ENCODE peak calls at places on chromosomes 1 and 21, in ten cellular contexts. One of them, this sample, is unnamed.

GRCh38 chr1:156726549-156727226 is 1.6 kb upstream of the METTL25B start:
- DNase-seq in left lung: no peak
- DNase-seq in adrenal gland: peak
- DNase-seq in brain microvascular endothelial cell: peak
- DNase-seq in foreskin keratinocyte: peak
- DNase-seq in transverse colon: peak
- DNase-seq in RWPE1: peak
- DNase-seq in NB4: peak
- DNase-seq in Peyer's patch: no peak
- DNase-seq in nephron progenitor cell: peak
- DNase-seq in this sample: no peak

GRCh38 chr21:29230541-29231275 is 68.0 kb upstream of the BACH1 start:
- DNase-seq in left lung: no peak
- DNase-seq in adrenal gland: no peak
- DNase-seq in brain microvascular endothelial cell: no peak
- DNase-seq in foreskin keratinocyte: peak
- DNase-seq in transverse colon: no peak
- DNase-seq in RWPE1: no peak
- DNase-seq in NB4: no peak
- DNase-seq in Peyer's patch: no peak
- DNase-seq in nephron progenitor cell: no peak
- DNase-seq in this sample: no peak

GRCh38 chr1:111615874-111616715 is 3.5 kb upstream of the RAP1A start:
- DNase-seq in left lung: no peak
- DNase-seq in adrenal gland: no peak
- DNase-seq in brain microvascular endothelial cell: no peak
- DNase-seq in foreskin keratinocyte: no peak
- DNase-seq in transverse colon: no peak
- DNase-seq in RWPE1: no peak
- DNase-seq in NB4: peak
- DNase-seq in Peyer's patch: no peak
- DNase-seq in nephron progenitor cell: no peak
- DNase-seq in this sample: peak

GRCh38 chr1:228274452-228275153 is 66.8 kb downstream of the OBSCN start:
- DNase-seq in left lung: no peak
- DNase-seq in adrenal gland: no peak
- DNase-seq in brain microvascular endothelial cell: no peak
- DNase-seq in foreskin keratinocyte: no peak
- DNase-seq in transverse colon: no peak
- DNase-seq in RWPE1: no peak
- DNase-seq in NB4: no peak
- DNase-seq in Peyer's patch: no peak
- DNase-seq in nephron progenitor cell: no peak
- DNase-seq in this sample: peak

GRCh38 chr1:36638268-36638667 is 155.6 kb upstream of the CSF3R start:
- DNase-seq in left lung: no peak
- DNase-seq in adrenal gland: no peak
- DNase-seq in brain microvascular endothelial cell: peak
- DNase-seq in foreskin keratinocyte: peak
- DNase-seq in transverse colon: no peak
- DNase-seq in RWPE1: no peak
- DNase-seq in NB4: no peak
- DNase-seq in Peyer's patch: no peak
- DNase-seq in nephron progenitor cell: no peak
- DNase-seq in this sample: no peak

GRCh38 chr1:39229504-39229903 is 25.0 kb downstream of the MACF1 start:
- DNase-seq in left lung: no peak
- DNase-seq in adrenal gland: no peak
- DNase-seq in brain microvascular endothelial cell: no peak
- DNase-seq in foreskin keratinocyte: no peak
- DNase-seq in transverse colon: no peak
- DNase-seq in RWPE1: no peak
- DNase-seq in NB4: peak
- DNase-seq in Peyer's patch: no peak
- DNase-seq in nephron progenitor cell: no peak
- DNase-seq in this sample: no peak

GRCh38 chr1:43708006-43708412 is 673 bp downstream of the ST3GAL3 start:
- DNase-seq in left lung: no peak
- DNase-seq in adrenal gland: no peak
- DNase-seq in brain microvascular endothelial cell: peak
- DNase-seq in foreskin keratinocyte: peak
- DNase-seq in transverse colon: no peak
- DNase-seq in RWPE1: peak
- DNase-seq in NB4: peak
- DNase-seq in Peyer's patch: no peak
- DNase-seq in nephron progenitor cell: no peak
- DNase-seq in this sample: no peak

GRCh38 chr1:223886516-223886921 is 40.8 kb upstream of the TP53BP2 start:
- DNase-seq in left lung: no peak
- DNase-seq in adrenal gland: no peak
- DNase-seq in brain microvascular endothelial cell: no peak
- DNase-seq in foreskin keratinocyte: peak
- DNase-seq in transverse colon: no peak
- DNase-seq in RWPE1: peak
- DNase-seq in NB4: no peak
- DNase-seq in Peyer's patch: no peak
- DNase-seq in nephron progenitor cell: no peak
- DNase-seq in this sample: no peak

GRCh38 chr21:16241021-16241420 is 511.2 kb downstream of the USP25 start:
- DNase-seq in left lung: no peak
- DNase-seq in adrenal gland: no peak
- DNase-seq in brain microvascular endothelial cell: no peak
- DNase-seq in foreskin keratinocyte: no peak
- DNase-seq in transverse colon: no peak
- DNase-seq in RWPE1: no peak
- DNase-seq in NB4: no peak
- DNase-seq in Peyer's patch: no peak
- DNase-seq in nephron progenitor cell: no peak
- DNase-seq in this sample: no peak

GRCh38 chr21:45511661-45512431 is 30.4 kb downstream of the SLC19A1 start:
- DNase-seq in left lung: peak
- DNase-seq in adrenal gland: no peak
- DNase-seq in brain microvascular endothelial cell: no peak
- DNase-seq in foreskin keratinocyte: no peak
- DNase-seq in transverse colon: no peak
- DNase-seq in RWPE1: no peak
- DNase-seq in NB4: no peak
- DNase-seq in Peyer's patch: no peak
- DNase-seq in nephron progenitor cell: no peak
- DNase-seq in this sample: no peak

GRCh38 chr21:28590722-28591121 is 402.0 kb downstream of the LTN1 start:
- DNase-seq in left lung: no peak
- DNase-seq in adrenal gland: no peak
- DNase-seq in brain microvascular endothelial cell: no peak
- DNase-seq in foreskin keratinocyte: no peak
- DNase-seq in transverse colon: no peak
- DNase-seq in RWPE1: no peak
- DNase-seq in NB4: no peak
- DNase-seq in Peyer's patch: no peak
- DNase-seq in nephron progenitor cell: no peak
- DNase-seq in this sample: no peak

GRCh38 chr1:207673399-207673798 is 28.5 kb downstream of the CR1L start:
- DNase-seq in left lung: no peak
- DNase-seq in adrenal gland: no peak
- DNase-seq in brain microvascular endothelial cell: no peak
- DNase-seq in foreskin keratinocyte: peak
- DNase-seq in transverse colon: no peak
- DNase-seq in RWPE1: no peak
- DNase-seq in NB4: no peak
- DNase-seq in Peyer's patch: no peak
- DNase-seq in nephron progenitor cell: no peak
- DNase-seq in this sample: no peak

GRCh38 chr1:34373912-34374311 is 197.2 kb downstream of the C1orf94 start:
- DNase-seq in left lung: no peak
- DNase-seq in adrenal gland: no peak
- DNase-seq in brain microvascular endothelial cell: no peak
- DNase-seq in foreskin keratinocyte: no peak
- DNase-seq in transverse colon: no peak
- DNase-seq in RWPE1: no peak
- DNase-seq in NB4: no peak
- DNase-seq in Peyer's patch: no peak
- DNase-seq in nephron progenitor cell: no peak
- DNase-seq in this sample: no peak
- TF ChIP-seq CTCF in left lung: no peak
- TF ChIP-seq CTCF in adrenal gland: no peak
- TF ChIP-seq CTCF in brain microvascular endothelial cell: no peak
- TF ChIP-seq CTCF in foreskin keratinocyte: no peak
- TF ChIP-seq CTCF in transverse colon: no peak
- TF ChIP-seq CTCF in RWPE1: no peak
- TF ChIP-seq CTCF in NB4: no peak
- TF ChIP-seq CTCF in Peyer's patch: no peak
- TF ChIP-seq CTCF in nephron progenitor cell: no peak
- TF ChIP-seq CTCF in this sample: no peak

DNA sequence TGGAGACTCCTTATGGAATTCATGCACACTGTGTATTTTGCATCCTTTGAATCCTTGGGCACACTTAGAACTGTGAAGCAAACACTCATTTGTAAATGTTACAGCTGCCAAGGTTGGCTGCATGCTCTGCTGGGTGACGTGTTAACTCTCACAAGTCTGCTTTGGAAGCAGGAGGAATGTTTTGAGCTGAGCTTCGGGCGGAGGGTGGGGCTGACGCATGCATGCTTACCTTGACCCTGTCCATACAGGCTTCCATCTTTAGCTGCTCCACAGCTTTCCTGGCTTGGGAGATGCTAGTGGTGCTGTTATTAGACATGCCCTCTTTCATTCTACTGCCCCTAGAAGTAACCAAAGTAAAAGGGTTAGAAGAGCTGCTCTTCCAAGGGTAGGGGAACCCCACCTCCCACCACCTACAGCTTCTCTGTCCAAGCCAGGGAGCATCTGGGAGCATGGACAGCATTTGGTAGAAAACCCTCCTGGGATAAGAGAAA is 66.0 kb downstream of the GNG4 start:
- DNase-seq in left lung: no peak
- DNase-seq in adrenal gland: no peak
- DNase-seq in brain microvascular endothelial cell: no peak
- DNase-seq in foreskin keratinocyte: peak
- DNase-seq in transverse colon: no peak
- DNase-seq in RWPE1: no peak
- DNase-seq in NB4: no peak
- DNase-seq in Peyer's patch: no peak
- DNase-seq in nephron progenitor cell: no peak
- DNase-seq in this sample: no peak
- TF ChIP-seq CTCF in left lung: no peak
- TF ChIP-seq CTCF in adrenal gland: no peak
- TF ChIP-seq CTCF in brain microvascular endothelial cell: no peak
- TF ChIP-seq CTCF in foreskin keratinocyte: peak
- TF ChIP-seq CTCF in transverse colon: no peak
- TF ChIP-seq CTCF in RWPE1: no peak
- TF ChIP-seq CTCF in NB4: no peak
- TF ChIP-seq CTCF in Peyer's patch: no peak
- TF ChIP-seq CTCF in nephron progenitor cell: no peak
- TF ChIP-seq CTCF in this sample: no peak

DNA sequence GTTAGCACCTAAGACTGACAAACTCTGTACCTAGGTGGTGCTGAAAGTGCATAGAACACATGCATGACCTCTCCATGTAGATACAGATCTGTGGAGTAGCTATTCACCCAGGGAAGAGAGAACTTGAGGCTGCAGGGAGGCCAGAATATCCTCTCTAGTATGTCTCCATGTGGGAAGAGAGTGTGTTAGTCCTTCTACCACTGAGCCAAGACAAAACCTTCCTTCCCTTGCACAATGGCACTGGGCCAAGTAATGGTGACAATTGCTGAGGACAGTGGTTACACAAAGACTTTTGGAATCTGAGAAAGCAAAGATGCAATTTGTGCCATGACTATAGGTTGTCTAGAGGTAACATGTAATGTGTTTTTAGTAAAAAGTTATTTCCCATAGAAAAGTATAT is 52.3 kb downstream of the C1orf198 start:
- DNase-seq in left lung: no peak
- DNase-seq in adrenal gland: no peak
- DNase-seq in brain microvascular endothelial cell: no peak
- DNase-seq in foreskin keratinocyte: no peak
- DNase-seq in transverse colon: no peak
- DNase-seq in RWPE1: no peak
- DNase-seq in NB4: no peak
- DNase-seq in Peyer's patch: no peak
- DNase-seq in nephron progenitor cell: no peak
- DNase-seq in this sample: no peak
- TF ChIP-seq CTCF in left lung: no peak
- TF ChIP-seq CTCF in adrenal gland: no peak
- TF ChIP-seq CTCF in brain microvascular endothelial cell: no peak
- TF ChIP-seq CTCF in foreskin keratinocyte: no peak
- TF ChIP-seq CTCF in transverse colon: no peak
- TF ChIP-seq CTCF in RWPE1: no peak
- TF ChIP-seq CTCF in NB4: no peak
- TF ChIP-seq CTCF in Peyer's patch: no peak
- TF ChIP-seq CTCF in nephron progenitor cell: no peak
- TF ChIP-seq CTCF in this sample: no peak

DNA sequence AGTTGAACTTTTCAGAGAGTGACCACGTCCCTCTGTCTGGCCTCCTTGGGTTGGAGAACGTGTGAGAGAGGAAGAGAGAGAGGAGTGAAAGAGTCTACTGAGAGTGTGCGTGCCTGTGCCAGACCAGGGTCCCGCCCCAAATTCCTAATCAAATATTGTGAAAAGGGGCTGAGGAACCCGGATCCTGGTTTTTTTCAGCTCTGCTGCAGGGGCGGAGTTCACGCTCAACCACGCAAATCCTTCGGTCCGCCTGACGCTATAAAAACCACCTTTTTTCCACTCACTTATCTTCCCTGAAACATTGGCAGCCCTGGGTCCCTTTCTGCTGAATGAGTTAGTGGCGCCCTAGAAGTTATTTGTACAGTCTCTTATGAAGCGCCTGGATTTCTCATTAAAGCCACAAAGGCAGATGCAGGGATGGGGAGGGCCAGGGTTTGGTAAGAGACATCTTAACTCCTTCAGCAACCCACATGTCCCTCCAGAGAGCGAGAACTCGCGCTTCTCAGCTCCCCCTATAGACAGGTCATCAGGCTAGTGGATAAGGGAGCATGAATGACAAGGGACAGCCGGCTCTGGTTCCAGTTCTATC is at the start of gene FMOD:
- DNase-seq in left lung: peak
- DNase-seq in adrenal gland: peak
- DNase-seq in brain microvascular endothelial cell: no peak
- DNase-seq in foreskin keratinocyte: no peak
- DNase-seq in transverse colon: peak
- DNase-seq in RWPE1: no peak
- DNase-seq in NB4: peak
- DNase-seq in Peyer's patch: no peak
- DNase-seq in nephron progenitor cell: no peak
- DNase-seq in this sample: no peak
- TF ChIP-seq CTCF in left lung: no peak
- TF ChIP-seq CTCF in adrenal gland: no peak
- TF ChIP-seq CTCF in brain microvascular endothelial cell: peak
- TF ChIP-seq CTCF in foreskin keratinocyte: peak
- TF ChIP-seq CTCF in transverse colon: no peak
- TF ChIP-seq CTCF in RWPE1: no peak
- TF ChIP-seq CTCF in NB4: peak
- TF ChIP-seq CTCF in Peyer's patch: no peak
- TF ChIP-seq CTCF in nephron progenitor cell: no peak
- TF ChIP-seq CTCF in this sample: no peak